ENCODE peak calls at places on chromosomes 6 and 20, in ten cellular contexts. Z is tibial artery; O is lung; P is PC-9; U is CD8-positive, alpha-beta T cell; N is mammary epithelial cell; M is IMR-90; E is brain microvascular endothelial cell; T is cardiac muscle cell; Y is A549. I is an unnamed sample.

GRCh38 chr6:141610741-141611140 is 522.0 kb upstream of the GJE1 start:
- DNase-seq in Z (no peak), O (no peak), P (no peak), U (no peak), N (peak; percentile 19), M (peak; percentile 51), E (peak; percentile 29), T (peak; percentile 6), Y (peak; percentile 11), I (no peak)

GRCh38 chr20:6746901-6747609 is 20.4 kb upstream of the BMP2 start:
- DNase-seq in Z (no peak), O (no peak), P (peak; percentile 34), U (no peak), N (peak; percentile 90), M (peak; percentile 28), E (peak; percentile 57), T (no peak), Y (peak; percentile 62), I (no peak)

GRCh38 chr20:1146957-1147356 is 28.6 kb downstream of the PSMF1 start:
- DNase-seq in Z (no peak), O (no peak), P (no peak), U (no peak), N (no peak), M (no peak), E (no peak), T (no peak), Y (no peak), I (no peak)

GRCh38 chr6:151445482-151445881 is 6.4 kb downstream of the RMND1 start:
- DNase-seq in Z (no peak), O (no peak), P (no peak), U (no peak), N (no peak), M (peak; percentile 95), E (peak; percentile 92), T (no peak), Y (no peak), I (no peak)

GRCh38 chr6:36383608-36384007 is 3.9 kb downstream of the ETV7 start:
- DNase-seq in Z (no peak), O (no peak), P (no peak), U (no peak), N (no peak), M (no peak), E (no peak), T (no peak), Y (peak; percentile 34), I (no peak)

GRCh38 chr6:135576055-135576454 is 78.5 kb upstream of the AHI1 start:
- DNase-seq in Z (no peak), O (no peak), P (no peak), U (no peak), N (no peak), M (peak; percentile 80), E (peak; percentile 50), T (no peak), Y (peak; percentile 11), I (no peak)

GRCh38 chr6:18076231-18076630 is 46.2 kb downstream of the NHLRC1 start:
- DNase-seq in Z (no peak), O (no peak), P (no peak), U (no peak), N (no peak), M (no peak), E (no peak), T (no peak), Y (no peak), I (no peak)

GRCh38 chr6:170206931-170207431 is 83.9 kb downstream of the DLL1 start:
- DNase-seq in Z (peak; percentile 3), O (no peak), P (no peak), U (no peak), N (no peak), M (no peak), E (no peak), T (no peak), Y (no peak), I (no peak)

GRCh38 chr6:168275168-168275567 is 44.4 kb downstream of the DACT2 start:
- DNase-seq in Z (no peak), O (no peak), P (no peak), U (no peak), N (no peak), M (no peak), E (no peak), T (no peak), Y (no peak), I (no peak)

GRCh38 chr6:90493332-90493731 is 93.5 kb downstream of the MAP3K7 start:
- DNase-seq in Z (no peak), O (no peak), P (no peak), U (no peak), N (peak; percentile 54), M (peak; percentile 54), E (no peak), T (no peak), Y (no peak), I (no peak)

GRCh38 chr6:10505529-10505928 is 15.6 kb upstream of the GCNT2 start:
- DNase-seq in Z (no peak), O (no peak), P (peak; percentile 48), U (no peak), N (no peak), M (no peak), E (no peak), T (no peak), Y (peak; percentile 82), I (no peak)

GRCh38 chr6:41224800-41225199 is 3.3 kb upstream of the TREML4 start:
- DNase-seq in Z (no peak), O (no peak), P (no peak), U (no peak), N (no peak), M (no peak), E (no peak), T (no peak), Y (no peak), I (no peak)

GRCh38 chr20:7893019-7893730 is 47.1 kb downstream of the HAO1 start:
- DNase-seq in Z (no peak), O (no peak), P (peak; percentile 51), U (no peak), N (peak; percentile 82), M (no peak), E (no peak), T (no peak), Y (no peak), I (no peak)

GRCh38 chr6:39056191-39056590 is 7.6 kb downstream of the GLP1R start:
- DNase-seq in Z (no peak), O (no peak), P (no peak), U (no peak), N (no peak), M (no peak), E (no peak), T (no peak), Y (no peak), I (no peak)
- H3K4me3 ChIP-seq in Z (no peak overlapping the region), O (no peak overlapping the region), P (no peak overlapping the region), U (no peak overlapping the region), N (no peak overlapping the region), M (no peak overlapping the region), E (no peak overlapping the region), T (no peak overlapping the region), Y (no peak overlapping the region), I (no peak overlapping the region)

GRCh38 chr6:77930382-77930781 is 277.5 kb downstream of the MEI4 start:
- DNase-seq in Z (no peak), O (no peak), P (no peak), U (no peak), N (no peak), M (no peak), E (no peak), T (no peak), Y (no peak), I (no peak)

GRCh38 chr6:77930945-77931344 is 278.1 kb downstream of the MEI4 start:
- DNase-seq in Z (no peak), O (no peak), P (no peak), U (no peak), N (no peak), M (no peak), E (no peak), T (no peak), Y (no peak), I (no peak)

GRCh38 chr6:77926198-77926752 is 273.4 kb downstream of the MEI4 start:
- DNase-seq in Z (no peak), O (no peak), P (no peak), U (no peak), N (peak; percentile 5), M (no peak), E (peak; percentile 5), T (peak; percentile 11), Y (no peak), I (no peak)
- TF ChIP-seq CTCF in Z (no peak), O (no peak), P (no peak), U (no peak), N (peak; percentile 48), M (no peak), E (peak; percentile 34), T (no peak), Y (no peak), I (peak; percentile 21)

DNA sequence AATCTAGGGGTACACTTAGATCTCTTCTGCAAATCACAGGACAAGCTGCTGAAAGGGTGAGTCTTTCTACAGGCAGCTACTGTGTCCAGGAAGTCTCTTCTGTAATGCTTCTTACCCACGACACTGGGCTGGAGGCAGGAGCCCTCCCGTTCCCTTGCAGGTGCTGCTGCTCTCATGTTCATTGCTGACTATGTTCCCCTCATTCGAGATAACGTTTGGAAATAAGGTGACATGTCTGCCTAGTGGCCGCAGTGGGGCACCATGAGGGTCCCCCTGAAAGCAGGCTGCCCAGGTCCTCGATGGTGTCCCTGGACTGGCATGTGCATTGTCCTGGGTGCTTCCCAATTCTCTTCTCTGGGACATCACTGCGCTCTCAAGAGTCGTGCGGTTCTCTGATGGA is 74.7 kb downstream of the SYNJ2 start:
- DNase-seq in Z (no peak), O (no peak), P (no peak), U (no peak), N (no peak), M (no peak), E (no peak), T (no peak), Y (no peak), I (no peak)
- H3K27ac ChIP-seq in Z (no peak overlapping the region), O (no peak overlapping the region), P (peak overlapping the region; percentile 95), U (no peak overlapping the region), N (no peak overlapping the region), M (peak overlapping the region; percentile 94), E (peak overlapping the region; percentile 99), T (no peak overlapping the region), Y (peak overlapping the region; percentile 94), I (no peak overlapping the region)

GRCh38 chr6:162344301-162344700 is 383.3 kb downstream of the PRKN start:
- DNase-seq in Z (no peak), O (no peak), P (no peak), U (no peak), N (no peak), M (no peak), E (no peak), T (no peak), Y (no peak), I (no peak)

GRCh38 chr6:162344935-162345599 is 382.5 kb downstream of the PRKN start:
- DNase-seq in Z (no peak), O (no peak), P (no peak), U (no peak), N (peak; percentile 78), M (no peak), E (no peak), T (no peak), Y (no peak), I (no peak)

GRCh38 chr6:162343196-162343901 is 384.2 kb downstream of the PRKN start:
- DNase-seq in Z (no peak), O (no peak), P (no peak), U (no peak), N (no peak), M (no peak), E (no peak), T (no peak), Y (peak; percentile 8), I (no peak)

GRCh38 chr6:162343902-162344226 is 383.7 kb downstream of the PRKN start:
- DNase-seq in Z (no peak), O (no peak), P (no peak), U (no peak), N (peak; percentile 32), M (no peak), E (no peak), T (no peak), Y (no peak), I (no peak)
- H3K4me3 ChIP-seq in Z (no peak overlapping the region), O (no peak overlapping the region), P (no peak overlapping the region), U (no peak overlapping the region), N (no peak overlapping the region), M (no peak overlapping the region), E (no peak overlapping the region), T (no peak overlapping the region), Y (no peak overlapping the region), I (no peak overlapping the region)

I was measured in RWPE2.